ENCODE peak calls at places on chromosome 6, in eight cellular contexts. One of them, this sample, is unnamed.
A peak's percentile ranks its signal among the peaks of the same experiment; 100 is the strongest.

GRCh38 chr6:33860706-33861474 is 57.1 kb upstream of the MLN start:
- DNase-seq in endothelial cell of umbilical vein: peak; percentile 30
- DNase-seq in HL-60: peak; percentile 57
- DNase-seq in K562: no peak
- DNase-seq in upper lobe of left lung: no peak
- DNase-seq in stomach: no peak
- DNase-seq in suprapubic skin: no peak
- DNase-seq in breast epithelium: no peak
- DNase-seq in this sample: peak; percentile 19

GRCh38 chr6:41055149-41055548 is 2.1 kb downstream of the APOBEC2 start:
- DNase-seq in suprapubic skin: no peak
- DNase-seq in HL-60: no peak
- DNase-seq in endothelial cell of umbilical vein: no peak
- DNase-seq in breast epithelium: no peak
- DNase-seq in upper lobe of left lung: no peak
- DNase-seq in K562: no peak
- DNase-seq in stomach: no peak
- DNase-seq in this sample: no peak

GRCh38 chr6:113015249-113015648 is 668.1 kb downstream of the RFPL4B start:
- DNase-seq in stomach: no peak
- DNase-seq in endothelial cell of umbilical vein: no peak
- DNase-seq in upper lobe of left lung: no peak
- DNase-seq in K562: no peak
- DNase-seq in HL-60: no peak
- DNase-seq in breast epithelium: no peak
- DNase-seq in suprapubic skin: no peak
- DNase-seq in this sample: no peak

GRCh38 chr6:36655073-36655847 is 23.3 kb upstream of the CDKN1A start:
- DNase-seq in HL-60: no peak
- DNase-seq in suprapubic skin: no peak
- DNase-seq in upper lobe of left lung: no peak
- DNase-seq in breast epithelium: no peak
- DNase-seq in endothelial cell of umbilical vein: no peak
- DNase-seq in stomach: no peak
- DNase-seq in K562: no peak
- DNase-seq in this sample: no peak

GRCh38 chr6:35140991-35141720 is at the start of gene TCP11:
- DNase-seq in breast epithelium: no peak
- DNase-seq in K562: peak; percentile 57
- DNase-seq in upper lobe of left lung: no peak
- DNase-seq in suprapubic skin: no peak
- DNase-seq in HL-60: no peak
- DNase-seq in endothelial cell of umbilical vein: no peak
- DNase-seq in stomach: peak; percentile 38
- DNase-seq in this sample: no peak

GRCh38 chr6:78910611-78911134 is 43.3 kb downstream of the IRAK1BP1 start:
- DNase-seq in stomach: no peak
- DNase-seq in breast epithelium: no peak
- DNase-seq in HL-60: peak; percentile 25
- DNase-seq in upper lobe of left lung: peak; percentile 26
- DNase-seq in K562: no peak
- DNase-seq in suprapubic skin: peak; percentile 61
- DNase-seq in endothelial cell of umbilical vein: peak; percentile 28
- DNase-seq in this sample: no peak

GRCh38 chr6:108656834-108657233 is 96.1 kb downstream of the FOXO3 start:
- DNase-seq in stomach: no peak
- DNase-seq in K562: no peak
- DNase-seq in endothelial cell of umbilical vein: no peak
- DNase-seq in breast epithelium: no peak
- DNase-seq in upper lobe of left lung: no peak
- DNase-seq in suprapubic skin: no peak
- DNase-seq in HL-60: no peak
- DNase-seq in this sample: no peak

GRCh38 chr6:138545621-138545980 is 46.3 kb upstream of the NHSL1 start:
- DNase-seq in stomach: peak; percentile 69
- DNase-seq in HL-60: no peak
- DNase-seq in upper lobe of left lung: peak; percentile 82
- DNase-seq in K562: no peak
- DNase-seq in suprapubic skin: peak; percentile 83
- DNase-seq in endothelial cell of umbilical vein: peak; percentile 87
- DNase-seq in breast epithelium: no peak
- DNase-seq in this sample: no peak

GRCh38 chr6:70680396-70680795 is 12.7 kb downstream of the SMAP1 start:
- DNase-seq in K562: no peak
- DNase-seq in breast epithelium: no peak
- DNase-seq in suprapubic skin: no peak
- DNase-seq in upper lobe of left lung: no peak
- DNase-seq in stomach: no peak
- DNase-seq in HL-60: no peak
- DNase-seq in endothelial cell of umbilical vein: peak; percentile 31
- DNase-seq in this sample: no peak

GRCh38 chr6:11656486-11656885 is 118.9 kb downstream of the TMEM170B start:
- DNase-seq in HL-60: no peak
- DNase-seq in breast epithelium: no peak
- DNase-seq in endothelial cell of umbilical vein: no peak
- DNase-seq in suprapubic skin: no peak
- DNase-seq in K562: no peak
- DNase-seq in upper lobe of left lung: no peak
- DNase-seq in stomach: no peak
- DNase-seq in this sample: no peak

GRCh38 chr6:8785223-8785622 is 349.9 kb upstream of the SLC35B3 start:
- DNase-seq in breast epithelium: no peak
- DNase-seq in suprapubic skin: no peak
- DNase-seq in upper lobe of left lung: no peak
- DNase-seq in HL-60: no peak
- DNase-seq in endothelial cell of umbilical vein: no peak
- DNase-seq in stomach: no peak
- DNase-seq in K562: no peak
- DNase-seq in this sample: no peak

GRCh38 chr6:20705741-20706140 is 171.5 kb downstream of the CDKAL1 start:
- DNase-seq in HL-60: no peak
- DNase-seq in upper lobe of left lung: no peak
- DNase-seq in endothelial cell of umbilical vein: no peak
- DNase-seq in K562: no peak
- DNase-seq in suprapubic skin: no peak
- DNase-seq in breast epithelium: no peak
- DNase-seq in stomach: no peak
- DNase-seq in this sample: no peak

GRCh38 chr6:27333642-27334040 is 21.6 kb upstream of the POM121L2 start:
- DNase-seq in endothelial cell of umbilical vein: no peak
- DNase-seq in HL-60: no peak
- DNase-seq in upper lobe of left lung: no peak
- DNase-seq in K562: no peak
- DNase-seq in breast epithelium: no peak
- DNase-seq in stomach: no peak
- DNase-seq in suprapubic skin: no peak
- DNase-seq in this sample: no peak

GRCh38 chr6:169897601-169898358 is 146.4 kb downstream of the ERMARD start:
- DNase-seq in suprapubic skin: peak; percentile 40
- DNase-seq in upper lobe of left lung: no peak
- DNase-seq in endothelial cell of umbilical vein: no peak
- DNase-seq in HL-60: no peak
- DNase-seq in stomach: no peak
- DNase-seq in breast epithelium: no peak
- DNase-seq in K562: no peak
- DNase-seq in this sample: no peak

GRCh38 chr6:115910147-115910546 is 150.5 kb downstream of the FRK start:
- DNase-seq in breast epithelium: no peak
- DNase-seq in suprapubic skin: no peak
- DNase-seq in upper lobe of left lung: no peak
- DNase-seq in K562: no peak
- DNase-seq in stomach: no peak
- DNase-seq in endothelial cell of umbilical vein: no peak
- DNase-seq in HL-60: no peak
- DNase-seq in this sample: no peak

DNA sequence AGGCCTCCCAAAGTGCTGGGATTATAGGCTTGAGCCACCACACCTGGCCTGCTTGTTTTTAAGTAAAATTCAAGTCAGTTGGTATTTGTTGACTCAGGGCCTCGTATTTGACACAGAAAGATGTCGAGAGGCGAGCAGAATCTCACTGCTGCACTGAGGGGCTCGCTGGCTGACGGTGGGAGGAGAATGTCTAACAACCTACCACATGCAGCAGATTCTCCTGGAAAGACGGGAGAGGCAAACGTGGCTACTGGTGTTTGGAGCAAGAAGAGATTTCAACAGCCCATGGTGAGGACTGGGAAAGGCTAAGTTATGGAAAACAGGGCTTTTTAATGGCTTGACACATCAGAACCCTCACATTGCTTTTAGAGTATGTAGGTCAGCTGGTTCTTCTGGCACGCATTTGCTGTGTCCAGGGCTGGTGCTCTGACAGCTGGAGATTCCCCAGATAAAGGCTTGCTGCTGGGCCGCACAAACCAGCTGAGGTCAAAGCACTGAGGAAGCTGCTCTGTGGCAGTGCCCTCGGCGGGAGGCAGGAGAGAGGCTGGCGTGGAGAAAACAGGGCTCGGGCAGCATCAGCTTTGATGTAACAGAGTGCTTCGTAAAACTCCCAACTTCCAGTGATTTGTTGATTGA is 84.2 kb upstream of the FRMD1 start:
- DNase-seq in breast epithelium: no peak
- DNase-seq in HL-60: no peak
- DNase-seq in suprapubic skin: no peak
- DNase-seq in upper lobe of left lung: no peak
- DNase-seq in stomach: peak; percentile 69
- DNase-seq in K562: no peak
- DNase-seq in endothelial cell of umbilical vein: no peak
- DNase-seq in this sample: peak; percentile 4
- TF ChIP-seq POLR2AphosphoS5 in breast epithelium: no peak
- TF ChIP-seq POLR2AphosphoS5 in HL-60: no peak
- TF ChIP-seq POLR2AphosphoS5 in suprapubic skin: no peak
- TF ChIP-seq POLR2AphosphoS5 in upper lobe of left lung: no peak
- TF ChIP-seq POLR2AphosphoS5 in stomach: peak; percentile 39
- TF ChIP-seq POLR2AphosphoS5 in K562: no peak
- TF ChIP-seq POLR2AphosphoS5 in endothelial cell of umbilical vein: no peak
- TF ChIP-seq POLR2AphosphoS5 in this sample: no peak

GRCh38 chr6:114862064-114862463 is 519.2 kb upstream of the HS3ST5 start:
- DNase-seq in K562: no peak
- DNase-seq in suprapubic skin: no peak
- DNase-seq in endothelial cell of umbilical vein: no peak
- DNase-seq in breast epithelium: no peak
- DNase-seq in HL-60: no peak
- DNase-seq in upper lobe of left lung: no peak
- DNase-seq in stomach: no peak
- DNase-seq in this sample: no peak
- TF ChIP-seq POLR2AphosphoS5 in K562: no peak
- TF ChIP-seq POLR2AphosphoS5 in suprapubic skin: no peak
- TF ChIP-seq POLR2AphosphoS5 in endothelial cell of umbilical vein: no peak
- TF ChIP-seq POLR2AphosphoS5 in breast epithelium: no peak
- TF ChIP-seq POLR2AphosphoS5 in HL-60: no peak
- TF ChIP-seq POLR2AphosphoS5 in upper lobe of left lung: no peak
- TF ChIP-seq POLR2AphosphoS5 in stomach: no peak
- TF ChIP-seq POLR2AphosphoS5 in this sample: no peak

DNA sequence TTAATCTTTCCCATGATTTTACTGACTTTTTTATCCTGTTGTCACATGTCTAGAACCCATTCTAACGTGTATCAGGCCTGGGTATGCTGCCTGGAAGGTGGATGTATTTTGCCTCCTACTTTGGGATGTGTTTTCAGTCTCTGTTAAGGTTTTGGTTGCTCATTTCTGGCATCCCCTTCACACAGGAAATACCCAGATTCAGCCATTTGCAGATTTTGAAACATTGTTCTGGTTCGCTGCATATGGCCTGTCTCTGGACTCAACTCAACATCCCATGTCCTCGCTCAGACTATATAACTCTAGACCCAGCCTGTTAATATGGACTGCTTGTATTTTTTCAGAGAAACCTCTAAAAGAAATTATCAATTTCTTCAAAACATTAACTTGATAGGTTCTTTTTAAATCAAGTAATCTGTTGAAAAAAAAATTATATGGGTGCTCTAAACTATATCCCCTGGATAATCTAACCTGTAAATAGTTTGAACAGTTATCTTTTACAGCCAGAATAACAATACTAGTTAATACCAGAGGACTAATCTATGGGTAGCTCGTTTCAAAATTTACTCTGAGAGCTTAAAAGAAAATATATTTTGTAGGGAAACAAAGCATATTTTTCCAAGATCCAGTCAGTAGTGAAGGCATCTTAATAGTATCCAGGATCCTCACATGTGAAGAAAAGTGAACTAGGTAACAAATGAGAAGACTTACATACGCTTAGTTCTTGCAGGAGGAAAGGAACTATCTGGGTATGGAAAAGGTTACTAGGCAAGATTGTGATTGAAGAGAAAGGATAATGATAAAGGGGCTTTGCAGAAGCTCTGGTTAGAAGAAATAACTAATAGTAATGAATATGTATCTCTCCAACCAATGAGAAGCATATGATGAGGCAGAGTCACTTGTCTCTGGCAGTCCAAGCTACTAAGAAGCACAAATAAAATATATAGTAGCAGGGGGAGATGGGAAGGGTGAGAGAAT is 23.4 kb upstream of the HLA-DQB1 start:
- DNase-seq in HL-60: no peak
- DNase-seq in K562: no peak
- DNase-seq in upper lobe of left lung: peak; percentile 28
- DNase-seq in breast epithelium: no peak
- DNase-seq in stomach: no peak
- DNase-seq in suprapubic skin: no peak
- DNase-seq in endothelial cell of umbilical vein: peak; percentile 15
- DNase-seq in this sample: no peak
- TF ChIP-seq POLR2AphosphoS5 in HL-60: no peak
- TF ChIP-seq POLR2AphosphoS5 in K562: no peak
- TF ChIP-seq POLR2AphosphoS5 in upper lobe of left lung: no peak
- TF ChIP-seq POLR2AphosphoS5 in breast epithelium: no peak
- TF ChIP-seq POLR2AphosphoS5 in stomach: no peak
- TF ChIP-seq POLR2AphosphoS5 in suprapubic skin: no peak
- TF ChIP-seq POLR2AphosphoS5 in endothelial cell of umbilical vein: no peak
- TF ChIP-seq POLR2AphosphoS5 in this sample: no peak

GRCh38 chr6:133894795-133895401 is 6.0 kb downstream of the TCF21 start:
- DNase-seq in HL-60: no peak
- DNase-seq in stomach: no peak
- DNase-seq in upper lobe of left lung: no peak
- DNase-seq in K562: no peak
- DNase-seq in suprapubic skin: no peak
- DNase-seq in endothelial cell of umbilical vein: no peak
- DNase-seq in breast epithelium: no peak
- DNase-seq in this sample: no peak
- TF ChIP-seq POLR2AphosphoS5 in HL-60: no peak
- TF ChIP-seq POLR2AphosphoS5 in stomach: peak; percentile 50
- TF ChIP-seq POLR2AphosphoS5 in upper lobe of left lung: no peak
- TF ChIP-seq POLR2AphosphoS5 in K562: no peak
- TF ChIP-seq POLR2AphosphoS5 in suprapubic skin: no peak
- TF ChIP-seq POLR2AphosphoS5 in endothelial cell of umbilical vein: no peak
- TF ChIP-seq POLR2AphosphoS5 in breast epithelium: no peak
- TF ChIP-seq POLR2AphosphoS5 in this sample: no peak